ENCODE peak calls at places on chromosome 17, in nine cellular contexts. One of them, this sample, is unnamed.

GRCh38 chr17:69898606-69899005 is 176.4 kb upstream of the KCNJ16 start:
- DNase-seq in NCI-H1105: no peak
- DNase-seq in sigmoid colon: no peak
- DNase-seq in hippocampal formation: no peak
- DNase-seq in fibroblast of gingiva: peak
- DNase-seq in activated CD8-positive, alpha-beta memory T cell treated with anti-CD3 and anti-CD28 coated beads, Interleukin-2, amount 50 U/mL, for 48 hours: no peak
- DNase-seq in iPS-NIHi11: no peak
- DNase-seq in ureter: no peak
- DNase-seq in effector memory CD4-positive, alpha-beta T cell: no peak
- DNase-seq in this sample: no peak

GRCh38 chr17:8965394-8966168 is at the start of gene PIK3R5:
- DNase-seq in NCI-H1105: no peak
- DNase-seq in sigmoid colon: no peak
- DNase-seq in hippocampal formation: no peak
- DNase-seq in fibroblast of gingiva: no peak
- DNase-seq in activated CD8-positive, alpha-beta memory T cell treated with anti-CD3 and anti-CD28 coated beads, Interleukin-2, amount 50 U/mL, for 48 hours: peak
- DNase-seq in iPS-NIHi11: peak
- DNase-seq in ureter: no peak
- DNase-seq in effector memory CD4-positive, alpha-beta T cell: peak
- DNase-seq in this sample: peak

GRCh38 chr17:60675997-60676396 is 1.7 kb upstream of the BCAS3 start:
- DNase-seq in NCI-H1105: no peak
- DNase-seq in sigmoid colon: no peak
- DNase-seq in hippocampal formation: no peak
- DNase-seq in fibroblast of gingiva: no peak
- DNase-seq in activated CD8-positive, alpha-beta memory T cell treated with anti-CD3 and anti-CD28 coated beads, Interleukin-2, amount 50 U/mL, for 48 hours: no peak
- DNase-seq in iPS-NIHi11: no peak
- DNase-seq in ureter: no peak
- DNase-seq in effector memory CD4-positive, alpha-beta T cell: no peak
- DNase-seq in this sample: no peak

GRCh38 chr17:53449324-53449723 is 373.4 kb upstream of the KIF2B start:
- DNase-seq in NCI-H1105: no peak
- DNase-seq in sigmoid colon: no peak
- DNase-seq in hippocampal formation: no peak
- DNase-seq in fibroblast of gingiva: no peak
- DNase-seq in activated CD8-positive, alpha-beta memory T cell treated with anti-CD3 and anti-CD28 coated beads, Interleukin-2, amount 50 U/mL, for 48 hours: no peak
- DNase-seq in iPS-NIHi11: no peak
- DNase-seq in ureter: no peak
- DNase-seq in effector memory CD4-positive, alpha-beta T cell: no peak
- DNase-seq in this sample: no peak

GRCh38 chr17:45311762-45312476 is 4.9 kb downstream of the MAP3K14 start:
- DNase-seq in NCI-H1105: no peak
- DNase-seq in sigmoid colon: peak
- DNase-seq in hippocampal formation: no peak
- DNase-seq in fibroblast of gingiva: no peak
- DNase-seq in activated CD8-positive, alpha-beta memory T cell treated with anti-CD3 and anti-CD28 coated beads, Interleukin-2, amount 50 U/mL, for 48 hours: peak
- DNase-seq in iPS-NIHi11: no peak
- DNase-seq in ureter: peak
- DNase-seq in effector memory CD4-positive, alpha-beta T cell: peak
- DNase-seq in this sample: peak

GRCh38 chr17:82223517-82223916 is 5.3 kb upstream of the SLC16A3 start:
- DNase-seq in NCI-H1105: no peak
- DNase-seq in sigmoid colon: no peak
- DNase-seq in hippocampal formation: no peak
- DNase-seq in fibroblast of gingiva: no peak
- DNase-seq in activated CD8-positive, alpha-beta memory T cell treated with anti-CD3 and anti-CD28 coated beads, Interleukin-2, amount 50 U/mL, for 48 hours: no peak
- DNase-seq in iPS-NIHi11: no peak
- DNase-seq in ureter: no peak
- DNase-seq in effector memory CD4-positive, alpha-beta T cell: no peak
- DNase-seq in this sample: no peak

GRCh38 chr17:71959129-71959528 is 161.7 kb upstream of the SOX9 start:
- DNase-seq in NCI-H1105: no peak
- DNase-seq in sigmoid colon: no peak
- DNase-seq in hippocampal formation: no peak
- DNase-seq in fibroblast of gingiva: peak
- DNase-seq in activated CD8-positive, alpha-beta memory T cell treated with anti-CD3 and anti-CD28 coated beads, Interleukin-2, amount 50 U/mL, for 48 hours: no peak
- DNase-seq in iPS-NIHi11: no peak
- DNase-seq in ureter: no peak
- DNase-seq in effector memory CD4-positive, alpha-beta T cell: no peak
- DNase-seq in this sample: no peak

GRCh38 chr17:216625-217024 is 35.2 kb upstream of the DOC2B start:
- DNase-seq in NCI-H1105: no peak
- DNase-seq in sigmoid colon: peak
- DNase-seq in hippocampal formation: no peak
- DNase-seq in fibroblast of gingiva: no peak
- DNase-seq in activated CD8-positive, alpha-beta memory T cell treated with anti-CD3 and anti-CD28 coated beads, Interleukin-2, amount 50 U/mL, for 48 hours: no peak
- DNase-seq in iPS-NIHi11: no peak
- DNase-seq in ureter: no peak
- DNase-seq in effector memory CD4-positive, alpha-beta T cell: no peak
- DNase-seq in this sample: no peak

GRCh38 chr17:47949951-47950350 is 7.7 kb downstream of the PRR15L start:
- DNase-seq in NCI-H1105: no peak
- DNase-seq in sigmoid colon: no peak
- DNase-seq in hippocampal formation: no peak
- DNase-seq in fibroblast of gingiva: no peak
- DNase-seq in activated CD8-positive, alpha-beta memory T cell treated with anti-CD3 and anti-CD28 coated beads, Interleukin-2, amount 50 U/mL, for 48 hours: no peak
- DNase-seq in iPS-NIHi11: no peak
- DNase-seq in ureter: no peak
- DNase-seq in effector memory CD4-positive, alpha-beta T cell: no peak
- DNase-seq in this sample: no peak

This sample was measured in lung.